ENCODE peak calls at places on chromosomes 12 and 14, in eight cellular contexts. W is psoas muscle, T is left ventricle myocardium inferior, Y is fibroblast of lung, O is heart left ventricle, B is GM23338, Z is astrocyte of the spinal cord, V is brain microvascular endothelial cell. M is an unnamed sample.

GRCh38 chr12:100229036-100229635 is 28.5 kb downstream of the ACTR6 start:
- DNase-seq in Y (peak), V (no peak), B (peak), T (no peak), O (no peak), W (no peak), Z (no peak), M (no peak)

GRCh38 chr12:120797677-120798642 is 72.3 kb downstream of the ACADS start:
- DNase-seq in Z (no peak), T (no peak), V (no peak), O (no peak), Y (no peak), W (no peak), B (no peak), M (no peak)

GRCh38 chr14:21109377-21110260 is 8.8 kb downstream of the TMEM253 start:
- DNase-seq in B (peak), O (no peak), W (no peak), T (no peak), V (no peak), Y (no peak), Z (no peak), M (no peak)

GRCh38 chr12:107903377-107904061 is 129.0 kb downstream of the ASCL4 start:
- DNase-seq in B (peak), O (peak), V (no peak), T (peak), Y (no peak), W (peak), Z (peak), M (no peak)

GRCh38 chr12:73424484-73424883 is 1113.2 kb upstream of the ATXN7L3B start:
- DNase-seq in Y (no peak), O (no peak), T (no peak), B (no peak), Z (no peak), V (no peak), W (no peak), M (no peak)

GRCh38 chr14:49975286-49975685 is 82.4 kb downstream of the ARF6 start:
- DNase-seq in T (no peak), Z (peak), B (no peak), V (peak), O (no peak), Y (peak), W (no peak), M (peak)

GRCh38 chr14:81784084-81784483 is 250.4 kb upstream of the SEL1L start:
- DNase-seq in W (peak), V (no peak), Y (no peak), B (no peak), T (no peak), Z (no peak), O (no peak), M (no peak)

GRCh38 chr12:102954143-102954542 is 3.3 kb upstream of the ASCL1 start:
- DNase-seq in B (no peak), V (no peak), Y (no peak), O (no peak), Z (no peak), T (no peak), W (no peak), M (no peak)

GRCh38 chr12:42039146-42039545 is 105.5 kb downstream of the GXYLT1 start:
- DNase-seq in T (no peak), W (peak), Z (peak), O (no peak), V (peak), B (peak), Y (peak), M (peak)

GRCh38 chr12:54932691-54933090 is 51.9 kb downstream of the TESPA1 start:
- DNase-seq in V (no peak), O (no peak), B (no peak), W (no peak), Y (no peak), T (no peak), Z (no peak), M (no peak)

GRCh38 chr14:69241577-69241976 is 18.4 kb upstream of the GALNT16 start:
- DNase-seq in V (no peak), Y (peak), Z (no peak), T (no peak), W (no peak), B (no peak), O (no peak), M (no peak)

GRCh38 chr12:54126696-54127537 is 61.9 kb downstream of the SMUG1 start:
- DNase-seq in W (peak), B (peak), T (peak), V (no peak), Z (peak), Y (peak), O (peak), M (no peak)

GRCh38 chr14:67237591-67237990 is 3.6 kb upstream of the PALS1 start:
- DNase-seq in V (no peak), O (no peak), W (no peak), T (no peak), Y (no peak), Z (no peak), B (no peak), M (no peak)

GRCh38 chr12:15155271-15155670 is 65.9 kb downstream of the RERG start:
- DNase-seq in B (no peak), V (no peak), Z (no peak), T (no peak), O (no peak), Y (no peak), W (peak), M (no peak)

DNA sequence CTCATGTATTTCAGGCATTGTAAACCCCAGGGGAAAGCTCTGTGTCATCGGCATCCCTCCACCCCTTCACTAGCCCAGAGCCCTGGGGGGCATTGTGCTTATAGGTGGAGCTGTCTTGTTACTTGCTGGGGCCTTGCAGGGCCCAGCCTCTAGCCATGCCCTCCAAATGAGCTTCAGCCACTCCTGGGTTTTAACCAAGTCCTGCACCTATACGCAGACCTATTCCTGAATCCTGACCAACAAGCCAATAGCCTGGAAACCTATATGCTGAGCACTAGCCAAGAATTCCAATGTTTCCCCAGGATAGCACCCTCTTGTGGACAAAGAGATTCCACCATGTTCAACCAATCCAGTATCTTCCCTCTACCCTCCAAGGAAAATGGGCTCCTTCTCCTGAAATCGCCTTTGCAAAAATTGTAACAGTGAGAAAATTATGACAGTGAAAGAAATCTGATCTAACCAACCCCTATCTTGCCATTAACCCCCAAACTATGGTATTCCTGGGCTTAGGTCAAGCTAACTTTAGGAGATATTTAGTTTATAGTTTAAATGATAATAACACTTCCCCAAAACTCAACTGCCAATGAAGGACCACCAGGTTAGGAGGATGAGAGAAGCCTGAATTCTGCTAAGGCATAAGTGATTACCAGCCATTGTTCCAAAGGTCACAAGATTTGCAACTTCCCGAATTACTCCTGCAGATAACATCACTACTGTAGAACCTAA is 55.5 kb downstream of the TTC7B start:
- DNase-seq in O (no peak), B (peak), Z (peak), Y (peak), V (peak), W (no peak), T (no peak), M (no peak)
- TF ChIP-seq CTCF in O (peak), B (peak), Z (peak), Y (peak), V (peak), W (peak), T (peak), M (peak)

GRCh38 chr12:5945071-5946008 is at the start of gene ANO2:
- DNase-seq in B (peak), O (no peak), Z (no peak), Y (no peak), V (no peak), W (no peak), T (no peak), M (no peak)

GRCh38 chr12:5941907-5942306 is 3.2 kb downstream of the ANO2 start:
- DNase-seq in B (no peak), Z (no peak), Y (no peak), W (no peak), T (no peak), O (no peak), V (no peak), M (no peak)

GRCh38 chr12:5944053-5944452 is 1.0 kb downstream of the ANO2 start:
- DNase-seq in T (no peak), Y (no peak), B (no peak), V (no peak), O (no peak), W (no peak), Z (no peak), M (no peak)

GRCh38 chr12:5946388-5946787 is 1.3 kb upstream of the ANO2 start:
- DNase-seq in T (no peak), W (no peak), O (no peak), V (no peak), Y (no peak), B (no peak), Z (no peak), M (no peak)

GRCh38 chr12:5944688-5945070 is 380 bp downstream of the ANO2 start:
- DNase-seq in Z (no peak), B (peak), Y (no peak), O (no peak), W (no peak), V (no peak), T (no peak), M (no peak)
- H3K4me3 ChIP-seq in Z (peak), B (peak), Y (peak), O (peak), W (peak), V (peak), T (peak), M (peak)

DNA sequence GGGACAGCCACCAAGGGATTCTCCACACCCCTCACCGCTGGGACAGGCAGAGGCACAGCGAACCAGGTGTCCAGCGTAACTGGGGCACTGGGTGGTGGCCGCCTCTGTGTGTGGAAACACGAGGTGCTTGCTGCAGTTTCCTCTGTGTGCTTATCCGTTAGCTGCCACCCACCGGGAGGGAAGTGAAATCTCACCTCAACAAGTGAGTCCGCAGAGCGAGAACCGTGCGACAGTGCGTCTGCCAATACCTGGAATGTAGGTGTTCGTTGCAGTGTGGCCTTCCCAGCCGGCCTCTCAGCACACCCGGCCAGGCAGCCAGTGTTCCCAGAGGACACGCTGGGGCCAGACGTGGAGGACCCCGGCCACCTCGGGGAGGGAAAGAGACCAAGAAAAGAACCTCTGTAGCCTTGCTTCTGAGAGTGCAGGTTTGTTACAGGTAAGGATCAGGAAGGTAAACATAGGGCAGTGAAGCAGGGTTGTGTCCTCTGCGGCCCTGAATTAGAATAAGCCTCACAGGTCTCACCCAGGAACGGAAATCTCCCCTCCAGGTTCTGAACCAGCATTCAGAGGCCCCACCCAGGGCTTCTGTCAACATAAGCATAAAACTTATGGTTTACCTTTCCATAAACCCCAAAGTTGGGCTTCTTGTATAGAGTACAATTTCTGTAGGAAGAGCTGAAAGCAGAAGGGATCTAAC is 1.5 kb downstream of the BCL2L14 start:
- DNase-seq in B (no peak), Y (no peak), T (no peak), W (no peak), Z (no peak), V (no peak), O (no peak), M (no peak)
- TF ChIP-seq CTCF in B (no peak), Y (no peak), T (no peak), W (no peak), Z (no peak), V (no peak), O (no peak), M (no peak)

DNA sequence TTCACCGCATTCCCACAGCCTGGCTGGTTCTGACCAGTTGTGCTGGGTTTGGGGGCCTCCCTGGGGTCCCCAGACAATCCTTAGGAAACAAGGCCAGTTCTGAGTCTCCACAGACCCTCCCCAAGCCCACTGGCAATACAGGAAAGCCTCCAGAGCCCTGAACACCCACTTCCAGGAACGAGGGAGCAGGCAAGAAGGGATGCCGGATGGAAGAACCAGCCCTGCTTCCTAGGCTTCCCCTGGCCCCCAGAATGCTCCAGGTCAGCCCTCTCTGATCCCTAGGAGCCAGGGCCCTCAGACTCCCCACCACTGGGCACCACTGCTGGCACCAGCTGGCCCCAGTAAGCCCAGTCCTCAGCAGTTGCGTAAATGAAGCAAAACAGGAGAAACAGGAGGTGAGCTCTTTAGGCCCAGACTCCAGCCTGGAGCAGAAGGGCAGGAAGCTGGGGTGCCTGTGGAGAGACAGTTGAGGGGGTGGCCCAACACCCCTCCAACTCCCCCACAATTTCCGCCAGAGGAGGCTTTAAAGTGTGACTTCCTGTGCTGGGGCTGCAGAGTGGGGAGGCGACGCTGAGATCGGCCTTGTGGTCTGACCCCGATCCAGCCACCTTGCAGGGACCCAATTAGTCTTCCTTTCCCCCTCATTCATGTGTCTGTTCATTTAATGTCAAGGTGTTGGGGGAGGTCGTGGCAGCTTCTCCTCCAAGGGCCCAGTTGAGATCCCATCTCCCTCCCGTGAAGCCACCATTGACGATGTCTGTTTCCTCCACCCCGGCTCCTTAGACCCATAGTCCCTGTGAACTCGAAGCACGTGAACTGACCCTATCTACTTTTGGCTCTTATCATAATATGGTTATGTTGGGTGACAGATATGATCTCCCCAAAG is 4.8 kb downstream of the TNFRSF1A start:
- DNase-seq in V (no peak), T (no peak), B (no peak), W (no peak), O (no peak), Y (no peak), Z (no peak), M (no peak)
- H3K4me3 ChIP-seq in V (peak), T (peak), B (peak), W (peak), O (peak), Y (peak), Z (peak), M (peak)

DNA sequence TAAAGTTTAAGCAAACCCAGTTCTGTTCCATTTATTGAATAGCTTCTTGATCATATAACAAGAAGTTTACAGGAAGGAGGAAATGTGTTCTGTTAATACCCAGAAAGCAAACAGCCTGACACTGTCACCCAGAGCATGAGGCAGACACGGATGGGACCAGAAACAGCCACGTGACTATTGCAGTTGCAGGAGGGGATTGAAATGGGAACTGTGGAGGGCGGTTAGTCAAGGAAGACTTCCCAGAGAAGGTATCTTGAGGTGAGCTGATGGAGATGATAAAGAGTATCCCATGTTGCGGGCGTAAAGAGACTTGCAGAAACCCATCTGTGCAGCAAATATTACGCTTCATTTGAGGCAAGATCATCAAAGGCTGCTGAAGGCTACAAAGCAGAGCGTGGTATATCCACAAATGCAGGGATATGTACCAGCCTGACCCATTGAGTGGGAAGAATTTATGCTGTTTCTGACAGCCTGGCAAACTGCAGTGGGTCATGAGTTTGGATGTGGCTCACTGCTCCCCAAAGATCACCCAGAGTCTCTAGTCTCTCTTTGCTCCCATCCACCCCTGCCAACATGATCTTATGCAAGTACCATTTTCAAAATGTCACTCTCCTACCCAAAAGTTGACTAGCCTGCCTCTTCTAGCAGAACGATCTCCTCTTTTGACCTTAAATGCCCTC is 20.7 kb downstream of the KRT76 start:
- DNase-seq in B (no peak), T (no peak), W (no peak), Z (no peak), V (no peak), Y (no peak), O (no peak), M (no peak)
- TF ChIP-seq CTCF in B (no peak), T (no peak), W (no peak), Z (no peak), V (no peak), Y (no peak), O (no peak), M (no peak)

GRCh38 chr12:47752552-47752951 is 6.1 kb downstream of the RAPGEF3 start:
- DNase-seq in T (no peak), W (no peak), O (no peak), Z (no peak), V (no peak), B (no peak), Y (peak), M (no peak)

GRCh38 chr12:47754881-47755280 is 3.8 kb downstream of the RAPGEF3 start:
- DNase-seq in T (no peak), Y (no peak), Z (no peak), W (no peak), V (no peak), O (peak), B (no peak), M (no peak)

GRCh38 chr12:47754126-47754525 is 4.6 kb downstream of the RAPGEF3 start:
- DNase-seq in T (no peak), W (no peak), V (no peak), Y (no peak), B (no peak), Z (no peak), O (no peak), M (no peak)

GRCh38 chr12:47752121-47752520 is 6.6 kb downstream of the RAPGEF3 start:
- DNase-seq in W (no peak), Y (no peak), O (no peak), B (no peak), T (no peak), Z (no peak), V (no peak), M (no peak)

DNA sequence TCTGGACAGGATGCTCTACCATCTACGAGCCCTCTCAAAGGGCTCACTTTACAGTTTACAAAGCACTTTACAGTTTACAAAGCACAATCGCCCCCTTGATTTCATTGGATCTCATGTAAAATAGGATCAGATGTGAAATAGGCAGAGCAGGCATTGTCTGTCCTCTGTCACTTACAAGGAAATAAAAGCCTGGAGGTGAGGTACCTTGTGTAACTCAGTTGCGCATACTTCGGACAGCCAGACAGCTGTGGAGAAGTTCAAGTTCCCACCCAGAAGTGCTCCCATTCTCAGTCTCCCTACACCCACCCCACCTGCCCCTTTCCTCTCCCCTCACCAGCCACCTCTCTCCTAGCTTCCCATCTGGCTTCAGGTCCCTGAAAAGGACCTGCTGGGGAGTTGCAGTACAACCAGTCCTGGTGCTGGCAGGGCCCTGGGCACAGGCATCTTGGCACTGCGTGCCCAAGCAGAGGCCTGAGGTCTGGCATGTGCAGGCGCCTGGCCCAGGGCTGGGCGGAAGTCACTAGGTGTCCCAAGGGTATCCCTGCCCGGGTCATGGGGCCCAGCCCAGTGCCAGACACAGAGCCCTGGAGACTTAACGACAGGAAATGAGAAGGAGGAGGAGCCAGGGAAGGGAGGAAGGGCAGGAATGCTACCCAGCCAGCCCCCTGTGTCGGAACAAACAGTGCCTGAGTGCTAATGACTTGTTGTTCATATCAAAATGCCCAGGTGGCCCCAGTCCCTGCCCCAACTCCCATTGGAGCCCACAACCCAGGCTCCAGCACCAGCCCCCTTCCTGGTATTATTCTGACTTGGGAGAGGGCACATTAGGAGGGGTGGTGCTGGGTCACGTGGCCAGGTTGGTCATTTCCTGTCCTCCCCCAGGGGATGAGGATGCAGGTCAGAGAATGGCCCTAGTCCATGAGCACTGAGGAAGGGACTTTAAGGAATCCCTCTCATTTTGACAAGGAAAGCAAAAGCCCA is 5.4 kb downstream of the RAPGEF3 start:
- DNase-seq in W (peak), B (peak), V (no peak), Y (no peak), T (peak), O (peak), Z (no peak), M (no peak)
- H3K4me3 ChIP-seq in W (peak), B (no peak), V (no peak), Y (no peak), T (peak), O (peak), Z (no peak), M (no peak)

DNA sequence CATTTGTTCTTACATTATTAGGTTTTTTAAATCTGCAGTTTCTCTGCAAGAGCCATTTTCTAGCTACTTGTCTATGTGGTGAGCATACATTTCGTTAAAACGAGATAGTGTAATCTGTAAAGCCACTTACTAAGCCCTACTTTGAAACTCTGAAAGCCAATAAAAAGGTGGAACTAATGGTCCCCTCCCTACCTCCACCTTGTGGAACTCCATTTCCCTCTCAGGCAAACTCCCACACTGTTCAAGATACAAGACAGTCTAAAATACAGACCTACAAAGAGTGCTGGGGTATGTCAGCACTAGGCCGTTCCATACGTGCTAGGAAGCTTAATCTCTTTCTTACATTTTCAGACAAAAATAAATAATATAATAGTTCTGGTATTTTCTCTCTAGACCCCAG is 74.1 kb downstream of the DUSP6 start:
- DNase-seq in Z (no peak), W (no peak), V (no peak), Y (no peak), B (peak), O (no peak), T (no peak), M (no peak)
- TF ChIP-seq CTCF in Z (no peak), W (no peak), V (no peak), Y (no peak), B (peak), O (no peak), T (no peak), M (no peak)